ENCODE peak calls at places on chromosomes 7 and 10, in four cellular contexts. P is A549, K is H9, Q is PC-9. E is an unnamed sample.

GRCh38 chr7:131212114-131212513 is 115.6 kb upstream of the MKLN1 start:
- DNase-seq in P (no peak), K (peak; percentile 47), Q (no peak), E (no peak)

GRCh38 chr7:51366930-51367613 is 50.5 kb upstream of the COBL start:
- DNase-seq in P (peak; percentile 84), K (peak; percentile 78), Q (peak; percentile 54), E (peak; percentile 18)

GRCh38 chr10:75956624-75957023 is 525.2 kb downstream of the LRMDA start:
- DNase-seq in P (no peak), K (no peak), Q (no peak), E (peak; percentile 21)

GRCh38 chr7:124257638-124258308 is 224.9 kb upstream of the TMEM229A start:
- DNase-seq in P (no peak), K (no peak), Q (no peak), E (no peak)

GRCh38 chr10:69968830-69969229 is 83.8 kb upstream of the MACROH2A2 start:
- DNase-seq in P (no peak), K (no peak), Q (peak; percentile 18), E (no peak)

GRCh38 chr7:157572622-157573021 is 235.8 kb downstream of the DNAJB6 start:
- DNase-seq in P (no peak), K (no peak), Q (no peak), E (no peak)

GRCh38 chr7:149625339-149625946 is 127.8 kb upstream of the ZNF746 start:
- DNase-seq in P (peak; percentile 81), K (peak; percentile 65), Q (peak; percentile 60), E (peak; percentile 26)

GRCh38 chr7:6437251-6437650 is 10.5 kb downstream of the DAGLB start:
- DNase-seq in P (no peak), K (no peak), Q (no peak), E (peak; percentile 51)

GRCh38 chr10:49297818-49298665 is 928 bp upstream of the C10orf71 start:
- DNase-seq in P (no peak), K (no peak), Q (no peak), E (no peak)

GRCh38 chr10:6722616-6723004 is 142.5 kb upstream of the PRKCQ start:
- DNase-seq in P (no peak), K (no peak), Q (peak; percentile 34), E (peak; percentile 47)

GRCh38 chr7:144818516-144818915 is 17.3 kb downstream of the TPK1 start:
- DNase-seq in P (no peak), K (no peak), Q (no peak), E (no peak)

GRCh38 chr10:24821986-24822385 is 98.3 kb upstream of the ARHGAP21 start:
- DNase-seq in P (peak; percentile 79), K (no peak), Q (peak; percentile 43), E (peak; percentile 19)

GRCh38 chr10:103582331-103583123 is 89.0 kb downstream of the NEURL1 start:
- DNase-seq in P (no peak), K (no peak), Q (no peak), E (no peak)

GRCh38 chr7:134483296-134483695 is 24.4 kb upstream of the AKR1B1 start:
- DNase-seq in P (peak; percentile 29), K (no peak), Q (no peak), E (no peak)

GRCh38 chr7:118029881-118030422 is 154.0 kb upstream of the LSM8 start:
- DNase-seq in P (no peak), K (no peak), Q (no peak), E (no peak)

DNA sequence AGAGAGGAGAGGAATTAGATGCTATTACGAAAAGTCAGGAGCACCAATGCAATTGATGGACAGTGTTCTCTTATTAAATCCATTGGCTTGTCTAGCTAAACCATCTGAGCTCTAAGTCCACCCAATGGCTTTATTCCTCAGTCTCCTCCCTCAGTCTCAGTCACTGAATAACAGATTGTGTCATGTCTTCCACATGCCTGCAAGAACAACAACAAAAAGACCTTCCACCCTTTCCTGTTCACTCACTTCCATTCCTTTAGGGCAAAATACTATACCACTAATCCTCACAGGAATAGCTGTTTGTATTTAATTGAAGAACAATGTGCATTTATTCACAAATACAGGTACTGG is 154.8 kb upstream of the LAMB4 start:
- DNase-seq in P (no peak), K (no peak), Q (no peak), E (no peak)
- H3K4me2 ChIP-seq in P (peak overlapping the region; percentile 62), K (no peak overlapping the region), Q (no peak overlapping the region), E (no peak overlapping the region)

GRCh38 chr10:30759423-30759822 is 129.9 kb upstream of the LYZL2 start:
- DNase-seq in P (no peak), K (no peak), Q (no peak), E (no peak)
- H3K4me2 ChIP-seq in P (no peak overlapping the region), K (no peak overlapping the region), Q (peak overlapping the region; percentile 7), E (peak overlapping the region; percentile 6)

GRCh38 chr10:11677480-11677879 is 64.7 kb upstream of the ECHDC3 start:
- DNase-seq in P (no peak), K (no peak), Q (no peak), E (no peak)
- H3K4me2 ChIP-seq in P (no peak overlapping the region), K (no peak overlapping the region), Q (no peak overlapping the region), E (no peak overlapping the region)

GRCh38 chr7:155665079-155665956 is 20.9 kb downstream of the RBM33 start:
- DNase-seq in P (no peak), K (no peak), Q (no peak), E (peak; percentile 17)
- H3K4me2 ChIP-seq in P (peak overlapping the region; percentile 64), K (no peak overlapping the region), Q (no peak overlapping the region), E (peak overlapping the region; percentile 73)

DNA sequence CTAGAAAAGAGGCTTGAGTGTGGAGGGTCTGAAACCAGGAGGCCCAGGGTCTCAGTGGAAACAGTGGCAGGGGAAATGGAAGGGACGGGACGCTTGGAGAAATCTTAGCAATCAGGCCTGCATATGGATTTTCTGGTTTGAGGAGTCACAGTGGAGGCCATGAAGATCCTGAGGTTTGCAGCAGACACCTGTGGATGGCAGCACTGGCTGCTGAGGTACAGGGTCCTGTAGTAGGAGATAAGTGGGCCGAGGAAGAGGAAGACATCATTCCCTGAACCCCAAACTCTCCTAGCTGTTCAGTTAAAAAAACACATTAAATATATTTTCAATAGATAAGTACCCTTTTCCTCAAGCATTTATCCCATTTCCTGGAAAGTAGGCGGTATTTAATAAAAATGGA is 208.8 kb upstream of the IGFBP3 start:
- DNase-seq in P (no peak), K (no peak), Q (no peak), E (no peak)
- H3K4me2 ChIP-seq in P (no peak overlapping the region), K (no peak overlapping the region), Q (no peak overlapping the region), E (no peak overlapping the region)

GRCh38 chr10:132644544-132645530 is 107.2 kb downstream of the INPP5A start:
- DNase-seq in P (no peak), K (no peak), Q (no peak), E (no peak)
- H3K4me2 ChIP-seq in P (no peak overlapping the region), K (no peak overlapping the region), Q (no peak overlapping the region), E (no peak overlapping the region)

E was measured in astrocyte.